ENCODE peak calls at places on chromosome 14, in five cellular contexts. One of them, this sample, is unnamed. For H3K4me1, the result is how much of the 10 kb centered on the place peaks cover.

GRCh38 chr14:65193891-65194290 is 91.6 kb upstream of the MAX start:
- DNase-seq in heart right ventricle: no peak
- DNase-seq in aorta: no peak
- DNase-seq in left ventricle myocardium inferior: no peak
- DNase-seq in lung: no peak
- DNase-seq in this sample: no peak

GRCh38 chr14:64708148-64709004 is 4.2 kb downstream of the PLEKHG3 start:
- DNase-seq in left ventricle myocardium inferior: no peak
- DNase-seq in aorta: peak
- DNase-seq in lung: no peak
- DNase-seq in heart right ventricle: peak
- DNase-seq in this sample: no peak

GRCh38 chr14:90644882-90645281 is 171.3 kb downstream of the TTC7B start:
- DNase-seq in heart right ventricle: no peak
- DNase-seq in lung: no peak
- DNase-seq in left ventricle myocardium inferior: peak
- DNase-seq in aorta: no peak
- DNase-seq in this sample: no peak

GRCh38 chr14:99323603-99324185 is 51.7 kb upstream of the BCL11B start:
- DNase-seq in heart right ventricle: no peak
- DNase-seq in left ventricle myocardium inferior: no peak
- DNase-seq in aorta: peak
- DNase-seq in lung: peak
- DNase-seq in this sample: no peak

GRCh38 chr14:90677484-90678045 is 138.7 kb downstream of the TTC7B start:
- DNase-seq in left ventricle myocardium inferior: no peak
- DNase-seq in lung: no peak
- DNase-seq in heart right ventricle: no peak
- DNase-seq in aorta: no peak
- DNase-seq in this sample: no peak

GRCh38 chr14:29518335-29518734 is 409.3 kb downstream of the PRKD1 start:
- DNase-seq in lung: no peak
- DNase-seq in heart right ventricle: no peak
- DNase-seq in left ventricle myocardium inferior: no peak
- DNase-seq in aorta: no peak
- DNase-seq in this sample: no peak

GRCh38 chr14:65429757-65430156 is 17.2 kb downstream of the FUT8 start:
- DNase-seq in aorta: no peak
- DNase-seq in heart right ventricle: no peak
- DNase-seq in lung: no peak
- DNase-seq in left ventricle myocardium inferior: no peak
- DNase-seq in this sample: no peak

GRCh38 chr14:82112210-82112839 is 578.7 kb upstream of the SEL1L start:
- DNase-seq in aorta: no peak
- DNase-seq in lung: no peak
- DNase-seq in left ventricle myocardium inferior: no peak
- DNase-seq in heart right ventricle: no peak
- DNase-seq in this sample: no peak

GRCh38 chr14:57657487-57657886 is 163.8 kb upstream of the CCDC198 start:
- DNase-seq in left ventricle myocardium inferior: no peak
- DNase-seq in heart right ventricle: no peak
- DNase-seq in lung: no peak
- DNase-seq in aorta: no peak
- DNase-seq in this sample: no peak

GRCh38 chr14:29926701-29927595 is 699 bp downstream of the PRKD1 start:
- DNase-seq in left ventricle myocardium inferior: peak
- DNase-seq in lung: peak
- DNase-seq in heart right ventricle: peak
- DNase-seq in aorta: peak
- DNase-seq in this sample: peak

GRCh38 chr14:36556811-36557433 is 25.5 kb downstream of the NKX2-8 start:
- DNase-seq in aorta: no peak
- DNase-seq in lung: no peak
- DNase-seq in heart right ventricle: no peak
- DNase-seq in left ventricle myocardium inferior: no peak
- DNase-seq in this sample: peak

GRCh38 chr14:89667983-89668382 is 250.9 kb upstream of the FOXN3 start:
- DNase-seq in heart right ventricle: no peak
- DNase-seq in aorta: no peak
- DNase-seq in left ventricle myocardium inferior: no peak
- DNase-seq in lung: no peak
- DNase-seq in this sample: no peak

GRCh38 chr14:90193925-90194324 is 62.4 kb upstream of the PSMC1 start:
- DNase-seq in lung: no peak
- DNase-seq in heart right ventricle: no peak
- DNase-seq in left ventricle myocardium inferior: no peak
- DNase-seq in aorta: no peak
- DNase-seq in this sample: no peak

GRCh38 chr14:50038398-50039119 is 77.8 kb downstream of the VCPKMT start:
- DNase-seq in aorta: no peak
- DNase-seq in lung: peak
- DNase-seq in heart right ventricle: no peak
- DNase-seq in left ventricle myocardium inferior: no peak
- DNase-seq in this sample: no peak

GRCh38 chr14:102568115-102568614 is 24.3 kb upstream of the RCOR1 start:
- DNase-seq in lung: peak
- DNase-seq in aorta: no peak
- DNase-seq in left ventricle myocardium inferior: no peak
- DNase-seq in heart right ventricle: no peak
- DNase-seq in this sample: no peak

GRCh38 chr14:47872588-47872987 is 197.2 kb upstream of the MDGA2 start:
- DNase-seq in left ventricle myocardium inferior: no peak
- DNase-seq in aorta: no peak
- DNase-seq in lung: no peak
- DNase-seq in heart right ventricle: no peak
- DNase-seq in this sample: no peak

GRCh38 chr14:81625343-81625742 is 91.7 kb upstream of the SEL1L start:
- DNase-seq in left ventricle myocardium inferior: no peak
- DNase-seq in aorta: no peak
- DNase-seq in lung: no peak
- DNase-seq in heart right ventricle: no peak
- DNase-seq in this sample: no peak

GRCh38 chr14:37588667-37588955 is 6.4 kb downstream of the FOXA1 start:
- DNase-seq in aorta: no peak
- DNase-seq in lung: no peak
- DNase-seq in heart right ventricle: no peak
- DNase-seq in left ventricle myocardium inferior: no peak
- DNase-seq in this sample: no peak

GRCh38 chr14:37590810-37591139 is 4.3 kb downstream of the FOXA1 start:
- DNase-seq in lung: no peak
- DNase-seq in heart right ventricle: no peak
- DNase-seq in aorta: no peak
- DNase-seq in left ventricle myocardium inferior: no peak
- DNase-seq in this sample: no peak

GRCh38 chr14:37591311-37591940 is 3.6 kb downstream of the FOXA1 start:
- DNase-seq in left ventricle myocardium inferior: no peak
- DNase-seq in lung: no peak
- DNase-seq in aorta: peak
- DNase-seq in heart right ventricle: no peak
- DNase-seq in this sample: no peak

GRCh38 chr14:37588956-37589737 is 5.9 kb downstream of the FOXA1 start:
- DNase-seq in lung: no peak
- DNase-seq in left ventricle myocardium inferior: no peak
- DNase-seq in aorta: no peak
- DNase-seq in heart right ventricle: no peak
- DNase-seq in this sample: no peak

DNA sequence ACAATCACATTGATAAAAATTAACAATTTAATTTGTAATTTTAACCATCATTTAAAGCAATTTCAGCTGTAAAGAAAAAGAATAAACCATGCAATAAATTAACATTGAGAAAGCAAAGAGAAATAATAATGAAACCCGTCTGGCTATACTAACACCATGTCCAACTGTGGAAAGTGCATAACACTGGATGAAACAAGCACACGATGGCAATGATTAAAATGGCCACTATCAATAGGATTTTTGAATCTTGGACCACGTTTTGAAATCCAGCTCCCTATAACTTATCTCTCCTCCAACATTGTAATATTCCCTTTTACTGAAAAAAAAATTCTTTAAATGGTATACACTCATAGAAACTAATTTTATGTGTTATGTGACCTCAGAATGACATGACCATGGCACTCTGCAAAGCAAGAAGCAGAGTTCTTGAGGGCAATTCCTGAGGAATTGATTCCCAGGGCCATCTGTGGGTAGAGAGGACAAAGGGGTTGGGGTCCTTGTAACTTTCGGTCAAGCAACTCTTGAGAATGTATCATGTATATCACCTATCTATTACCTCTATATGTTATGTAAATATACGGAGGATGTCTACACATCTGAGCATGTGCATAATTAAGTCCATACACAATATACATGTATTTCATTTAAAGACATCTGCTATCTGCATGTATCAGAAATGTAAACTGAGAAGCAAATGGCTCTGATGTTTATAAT is 4.8 kb downstream of the FOXA1 start:
- DNase-seq in left ventricle myocardium inferior: no peak
- DNase-seq in aorta: no peak
- DNase-seq in heart right ventricle: no peak
- DNase-seq in lung: no peak
- DNase-seq in this sample: no peak
- H3K4me1 ChIP-seq in left ventricle myocardium inferior: under half
- H3K4me1 ChIP-seq in aorta: under half
- H3K4me1 ChIP-seq in heart right ventricle: under half
- H3K4me1 ChIP-seq in lung: under half
- H3K4me1 ChIP-seq in this sample: under half

DNA sequence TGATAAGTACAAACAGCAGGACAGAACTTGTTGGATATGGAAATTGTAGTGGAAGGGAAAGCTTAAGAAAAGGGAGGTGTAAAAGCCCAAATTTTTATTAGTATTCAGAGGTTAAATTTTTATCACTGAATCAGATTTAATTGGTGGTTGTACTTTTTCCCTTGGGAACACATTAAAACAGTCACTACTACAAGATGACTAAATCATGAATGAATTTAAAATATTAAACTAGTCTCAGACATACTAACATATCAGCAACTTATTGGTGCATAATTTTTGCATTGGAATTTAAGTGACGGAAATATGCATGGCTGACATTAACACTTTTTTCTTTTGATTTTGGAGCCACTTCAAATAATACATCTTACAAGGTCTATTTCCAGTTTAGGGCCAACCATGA is 27.6 kb downstream of the SAMD4A start:
- DNase-seq in aorta: no peak
- DNase-seq in left ventricle myocardium inferior: no peak
- DNase-seq in lung: no peak
- DNase-seq in heart right ventricle: no peak
- DNase-seq in this sample: no peak
- H3K4me1 ChIP-seq in aorta: under half
- H3K4me1 ChIP-seq in left ventricle myocardium inferior: half or more
- H3K4me1 ChIP-seq in lung: under half
- H3K4me1 ChIP-seq in heart right ventricle: under half
- H3K4me1 ChIP-seq in this sample: under half

DNA sequence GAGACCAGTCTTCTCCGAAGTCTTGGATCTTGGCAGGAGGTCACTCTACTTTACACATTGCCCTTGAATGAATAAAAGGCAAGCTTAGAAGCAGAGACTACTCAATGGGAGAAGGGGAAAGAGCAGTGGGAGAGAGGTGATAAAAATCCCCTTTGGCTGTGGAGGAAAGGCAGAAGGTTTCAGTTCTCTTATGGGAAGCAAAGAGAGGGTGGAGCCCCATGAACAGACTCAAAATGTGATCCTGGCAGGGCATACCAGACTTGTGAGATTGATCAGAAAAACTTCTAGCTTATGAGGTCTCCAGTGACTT is 49.6 kb upstream of the HECTD1 start:
- DNase-seq in aorta: no peak
- DNase-seq in left ventricle myocardium inferior: no peak
- DNase-seq in lung: no peak
- DNase-seq in heart right ventricle: no peak
- DNase-seq in this sample: no peak
- H3K4me1 ChIP-seq in aorta: under half
- H3K4me1 ChIP-seq in left ventricle myocardium inferior: under half
- H3K4me1 ChIP-seq in lung: under half
- H3K4me1 ChIP-seq in heart right ventricle: under half
- H3K4me1 ChIP-seq in this sample: under half

GRCh38 chr14:51253880-51254279 is 13.8 kb downstream of the TMX1 start:
- DNase-seq in left ventricle myocardium inferior: no peak
- DNase-seq in aorta: no peak
- DNase-seq in lung: no peak
- DNase-seq in heart right ventricle: no peak
- DNase-seq in this sample: no peak

GRCh38 chr14:51248041-51248987 is 8.3 kb downstream of the TMX1 start:
- DNase-seq in lung: no peak
- DNase-seq in left ventricle myocardium inferior: no peak
- DNase-seq in aorta: no peak
- DNase-seq in heart right ventricle: no peak
- DNase-seq in this sample: no peak

GRCh38 chr14:51246032-51246431 is 6.0 kb downstream of the TMX1 start:
- DNase-seq in left ventricle myocardium inferior: no peak
- DNase-seq in heart right ventricle: no peak
- DNase-seq in aorta: no peak
- DNase-seq in lung: no peak
- DNase-seq in this sample: no peak

GRCh38 chr14:51251486-51251885 is 11.4 kb downstream of the TMX1 start:
- DNase-seq in lung: no peak
- DNase-seq in aorta: no peak
- DNase-seq in heart right ventricle: no peak
- DNase-seq in left ventricle myocardium inferior: no peak
- DNase-seq in this sample: no peak
- H3K4me1 ChIP-seq in lung: under half
- H3K4me1 ChIP-seq in aorta: under half
- H3K4me1 ChIP-seq in heart right ventricle: under half
- H3K4me1 ChIP-seq in left ventricle myocardium inferior: under half
- H3K4me1 ChIP-seq in this sample: under half

GRCh38 chr14:24233538-24233866 is 773 bp downstream of the GMPR2 start:
- DNase-seq in lung: no peak
- DNase-seq in left ventricle myocardium inferior: no peak
- DNase-seq in aorta: no peak
- DNase-seq in heart right ventricle: no peak
- DNase-seq in this sample: no peak
- H3K4me1 ChIP-seq in lung: under half
- H3K4me1 ChIP-seq in left ventricle myocardium inferior: half or more
- H3K4me1 ChIP-seq in aorta: under half
- H3K4me1 ChIP-seq in heart right ventricle: under half
- H3K4me1 ChIP-seq in this sample: under half

GRCh38 chr14:95123895-95124579 is 33.3 kb downstream of the DICER1 start:
- DNase-seq in left ventricle myocardium inferior: peak
- DNase-seq in aorta: no peak
- DNase-seq in heart right ventricle: peak
- DNase-seq in lung: no peak
- DNase-seq in this sample: no peak
- H3K4me1 ChIP-seq in left ventricle myocardium inferior: under half
- H3K4me1 ChIP-seq in aorta: under half
- H3K4me1 ChIP-seq in heart right ventricle: under half
- H3K4me1 ChIP-seq in lung: under half
- H3K4me1 ChIP-seq in this sample: under half

DNA sequence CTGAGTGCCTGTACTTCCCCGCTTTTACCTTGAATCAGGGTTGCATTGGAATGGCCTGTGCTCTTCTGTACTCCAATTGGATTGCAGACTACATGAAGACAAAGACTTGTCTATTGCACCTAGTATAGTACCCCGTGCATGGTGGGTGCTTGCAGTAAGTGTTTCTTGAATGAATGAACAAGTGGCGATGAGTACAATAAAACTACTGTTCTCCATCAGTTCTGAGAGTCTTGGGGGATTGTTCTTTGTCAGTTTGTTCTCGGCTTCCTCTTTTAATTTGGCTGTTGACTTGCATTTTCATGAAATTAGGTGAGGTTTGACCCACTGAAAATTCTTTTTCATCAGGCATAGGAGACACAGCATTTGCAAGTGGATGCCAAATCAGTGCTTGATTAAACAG is 34.1 kb downstream of the ERH start:
- DNase-seq in aorta: no peak
- DNase-seq in lung: no peak
- DNase-seq in heart right ventricle: no peak
- DNase-seq in left ventricle myocardium inferior: no peak
- DNase-seq in this sample: no peak
- H3K4me1 ChIP-seq in aorta: under half
- H3K4me1 ChIP-seq in lung: under half
- H3K4me1 ChIP-seq in heart right ventricle: under half
- H3K4me1 ChIP-seq in left ventricle myocardium inferior: under half
- H3K4me1 ChIP-seq in this sample: under half